ENCODE peak calls at places on chromosomes 2 and 18, in five cellular contexts. Z is T-helper 17 cell; B is neural progenitor cell; Y is effector memory CD4-positive, alpha-beta T cell; A is RCC 7860. M is an unnamed sample.

GRCh38 chr2:167127135-167127534 is 238.9 kb downstream of the XIRP2 start:
- DNase-seq in Z (no peak), Y (no peak), A (peak), B (no peak), M (peak)

GRCh38 chr18:58386780-58387179 is 242.1 kb downstream of the ALPK2 start:
- DNase-seq in Z (no peak), Y (no peak), B (no peak), A (no peak), M (no peak)

GRCh38 chr2:72629062-72629461 is 196.8 kb downstream of the EXOC6B start:
- DNase-seq in Z (no peak), A (no peak), B (no peak), Y (no peak), M (no peak)

GRCh38 chr18:59006461-59007067 is 133.1 kb upstream of the SEC11C start:
- DNase-seq in Z (no peak), B (no peak), Y (no peak), A (no peak), M (no peak)

GRCh38 chr18:45608400-45608799 is 6.9 kb upstream of the SLC14A2 start:
- DNase-seq in B (no peak), A (no peak), Z (no peak), Y (no peak), M (no peak)

GRCh38 chr2:151189125-151189524 is 72.5 kb downstream of the RBM43 start:
- DNase-seq in B (no peak), Z (no peak), A (no peak), Y (no peak), M (no peak)

GRCh38 chr18:12703714-12704113 is 872 bp downstream of the PSMG2 start:
- DNase-seq in Y (no peak), A (no peak), B (peak), Z (no peak), M (peak)

GRCh38 chr18:76803814-76804213 is 18.5 kb upstream of the ZNF236 start:
- DNase-seq in Z (peak), Y (peak), B (peak), A (peak), M (peak)

GRCh38 chr2:8754056-8754790 is 72.4 kb downstream of the ID2 start:
- DNase-seq in Y (no peak), A (no peak), B (no peak), Z (no peak), M (no peak)

GRCh38 chr18:47756364-47757016 is 174.0 kb downstream of the SMAD2 start:
- DNase-seq in Z (peak), A (no peak), Y (peak), B (peak), M (peak)

GRCh38 chr2:16126141-16126968 is 186.0 kb downstream of the MYCN start:
- DNase-seq in B (no peak), Z (no peak), A (no peak), Y (no peak), M (peak)

GRCh38 chr2:160293401-160293911 is 93.4 kb upstream of the ITGB6 start:
- DNase-seq in Y (no peak), Z (no peak), A (peak), B (no peak), M (peak)

M was measured in kidney glomerular epithelial cell.